ENCODE peak calls at places on chromosomes 13 and 19, in five cellular contexts. M, A, C, N and U are unnamed samples.

GRCh38 chr13:30616927-30617314 is 799 bp upstream of the USPL1 start:
- DNase-seq in M (peak; percentile 49), A (peak; percentile 85), C (peak; percentile 81), N (no peak), U (peak; percentile 79)

GRCh38 chr19:42229855-42230331 is 9.8 kb downstream of the ZNF526 start:
- DNase-seq in M (no peak), A (no peak), C (no peak), N (no peak), U (no peak)

GRCh38 chr19:12647490-12648071 is 19.0 kb downstream of the MAN2B1 start:
- DNase-seq in M (no peak), A (no peak), C (no peak), N (no peak), U (peak; percentile 73)

GRCh38 chr13:76993021-76993420 is 1.1 kb downstream of the CLN5 start:
- DNase-seq in M (no peak), A (no peak), C (no peak), N (no peak), U (no peak)

GRCh38 chr19:19575411-19575810 is 37.3 kb downstream of the CILP2 start:
- DNase-seq in M (no peak), A (no peak), C (no peak), N (no peak), U (no peak)

GRCh38 chr13:25688524-25688923 is 316.8 kb downstream of the ATP8A2 start:
- DNase-seq in M (no peak), A (peak; percentile 62), C (no peak), N (no peak), U (no peak)

GRCh38 chr13:110652755-110653154 is 37.4 kb downstream of the NAXD start:
- DNase-seq in M (no peak), A (peak; percentile 65), C (no peak), N (no peak), U (no peak)

GRCh38 chr19:38143847-38144246 is 80.2 kb downstream of the DPF1 start:
- DNase-seq in M (no peak), A (no peak), C (no peak), N (no peak), U (no peak)

GRCh38 chr19:18781885-18782527 is 9.1 kb downstream of the COMP start:
- DNase-seq in M (no peak), A (no peak), C (no peak), N (no peak), U (no peak)

GRCh38 chr13:110298566-110299321 is 8.2 kb downstream of the COL4A1 start:
- DNase-seq in M (no peak), A (peak; percentile 83), C (peak; percentile 65), N (no peak), U (no peak)

DNA sequence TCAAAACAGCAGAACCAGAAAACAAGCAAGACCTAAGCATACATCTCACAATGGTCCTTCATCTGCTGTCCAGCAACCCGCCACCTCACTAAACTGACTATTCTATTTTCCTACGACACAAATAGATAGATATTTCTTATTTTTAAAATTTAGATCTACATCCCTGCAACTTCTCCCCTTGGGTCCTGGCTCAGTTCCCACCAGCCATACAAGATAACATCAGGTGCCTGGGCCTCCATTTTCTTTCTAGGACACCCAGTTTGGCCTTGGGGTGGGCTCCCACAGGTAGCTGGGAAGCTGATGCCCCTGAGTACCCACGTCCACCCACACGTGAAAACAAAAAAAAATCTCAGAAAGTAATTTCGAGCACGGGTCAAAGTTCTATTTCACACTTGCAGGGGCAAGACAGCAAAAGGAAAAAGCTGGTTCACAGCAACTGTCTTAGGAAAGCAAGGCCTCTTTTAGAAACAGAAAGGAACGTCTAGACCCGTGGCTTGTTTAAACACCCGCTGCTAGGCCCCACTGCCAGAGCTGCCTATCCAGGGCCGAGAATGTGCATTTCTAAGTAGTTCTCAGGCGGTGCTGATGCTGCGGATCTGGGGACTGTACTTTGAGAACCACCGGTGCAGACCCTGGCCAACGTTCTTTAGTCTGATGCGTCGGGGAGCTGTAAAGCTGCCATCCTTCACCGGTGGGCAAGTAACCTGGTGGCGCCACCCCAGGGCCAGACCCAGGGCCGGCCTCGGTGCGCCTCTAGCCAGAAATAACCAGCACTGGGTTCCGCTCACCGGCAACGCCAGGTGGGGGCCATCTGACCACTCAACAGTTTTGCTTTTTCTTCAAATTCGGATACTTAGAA is 47.3 kb downstream of the TGDS start:
- DNase-seq in M (no peak), A (no peak), C (peak; percentile 64), N (no peak), U (no peak)
- TF ChIP-seq CTCF in M (peak; percentile 37), A (peak; percentile 28), C (peak; percentile 50), N (no peak), U (no peak)

GRCh38 chr13:113035209-113035800 is 66.3 kb downstream of the MCF2L start:
- DNase-seq in M (no peak), A (no peak), C (no peak), N (no peak), U (no peak)
- TF ChIP-seq CTCF in M (no peak), A (no peak), C (peak; percentile 25), N (no peak), U (no peak)

DNA sequence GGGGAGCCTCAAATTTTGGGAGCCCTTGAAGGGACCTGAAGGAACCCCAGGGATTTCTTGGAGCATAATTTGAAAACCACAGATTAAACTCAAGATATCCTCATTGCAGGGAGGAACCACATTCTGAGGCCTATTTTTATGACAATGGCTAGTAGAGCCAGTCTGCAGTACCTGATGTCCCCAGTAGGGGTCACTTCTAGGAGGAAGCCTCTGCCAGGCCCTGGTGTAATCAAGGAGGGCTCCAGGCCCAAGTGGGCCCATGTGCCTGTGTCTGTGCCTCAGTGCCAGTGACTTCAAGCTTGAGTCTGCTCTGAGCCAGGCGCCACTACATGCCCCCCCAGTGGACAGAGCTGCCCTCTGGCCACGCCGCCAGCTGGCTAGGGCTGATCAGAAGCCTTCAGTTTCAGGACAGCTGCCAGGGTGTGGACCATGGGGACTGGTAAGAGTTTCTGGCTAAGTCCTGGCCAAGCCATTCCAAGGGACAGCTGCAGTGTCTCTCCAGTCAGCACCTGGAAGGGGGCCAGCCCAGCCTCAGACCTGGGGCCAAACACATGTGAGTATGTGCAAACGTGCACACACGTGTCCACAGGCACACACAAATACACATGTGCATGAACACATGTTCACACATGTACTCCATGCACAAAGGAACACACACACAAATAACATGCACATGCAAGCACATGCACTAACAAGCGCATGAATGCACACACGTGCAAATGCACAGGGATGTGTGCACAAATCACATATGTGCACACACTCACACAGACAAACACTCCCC is 20.5 kb upstream of the SLC7A10 start:
- DNase-seq in M (no peak), A (no peak), C (no peak), N (no peak), U (peak; percentile 45)
- TF ChIP-seq CTCF in M (peak; percentile 49), A (peak; percentile 48), C (peak; percentile 41), N (no peak), U (peak; percentile 63)

GRCh38 chr13:44870456-44870929 is 118.8 kb downstream of the NUFIP1 start:
- DNase-seq in M (no peak), A (no peak), C (peak; percentile 61), N (no peak), U (no peak)
- TF ChIP-seq CTCF in M (no peak), A (no peak), C (peak; percentile 39), N (no peak), U (no peak)